ENCODE peak calls at places on chromosomes 13 and 19, in seven cellular contexts. N is body of pancreas, E is gastrocnemius medialis, H is sigmoid colon, D is breast epithelium, L is ovary, U is uterus. F is an unnamed sample.

GRCh38 chr13:99031725-99032298 is 53.9 kb upstream of the DOCK9 start:
- DNase-seq in N (no peak), E (no peak), H (no peak), D (no peak), L (no peak), U (no peak), F (no peak)

GRCh38 chr19:45439190-45439568 is 15.5 kb upstream of the ERCC1 start:
- DNase-seq in N (no peak), E (no peak), H (no peak), D (no peak), L (no peak), U (no peak), F (no peak)

GRCh38 chr19:48480151-48480475 is 10.9 kb downstream of the CYTH2 start:
- DNase-seq in N (peak; percentile 65), E (peak; percentile 50), H (peak; percentile 89), D (no peak), L (peak; percentile 74), U (peak; percentile 73), F (no peak)

GRCh38 chr13:94548382-94549240 is 47.3 kb downstream of the TGDS start:
- DNase-seq in N (peak; percentile 55), E (peak; percentile 7), H (peak; percentile 78), D (no peak), L (peak; percentile 61), U (peak; percentile 39), F (no peak)

GRCh38 chr19:50383852-50384684 is at the start of gene POLD1:
- DNase-seq in N (peak; percentile 99), E (peak; percentile 95), H (peak; percentile 98), D (peak; percentile 98), L (peak; percentile 97), U (peak; percentile 97), F (peak; percentile 99)

GRCh38 chr13:41465215-41465907 is 8.0 kb downstream of the RGCC start:
- DNase-seq in N (no peak), E (no peak), H (no peak), D (no peak), L (no peak), U (no peak), F (peak; percentile 52)

GRCh38 chr13:49214917-49215376 is 5.2 kb upstream of the MLNR start:
- DNase-seq in N (peak; percentile 35), E (peak; percentile 23), H (no peak), D (no peak), L (no peak), U (no peak), F (no peak)

GRCh38 chr13:41587490-41587889 is 130.1 kb downstream of the RGCC start:
- DNase-seq in N (no peak), E (no peak), H (no peak), D (no peak), L (no peak), U (no peak), F (no peak)

GRCh38 chr19:10535613-10536012 is 8.1 kb upstream of the ATG4D start:
- DNase-seq in N (no peak), E (no peak), H (no peak), D (no peak), L (no peak), U (no peak), F (no peak)

GRCh38 chr19:44796701-44797115 is 12.2 kb upstream of the BCAM start:
- DNase-seq in N (peak; percentile 57), E (peak; percentile 38), H (no peak), D (peak; percentile 79), L (no peak), U (no peak), F (no peak)

GRCh38 chr13:93420887-93421286 is 194.3 kb downstream of the GPC6 start:
- DNase-seq in N (no peak), E (no peak), H (no peak), D (no peak), L (no peak), U (no peak), F (no peak)

GRCh38 chr13:19681517-19681916 is 48.1 kb downstream of the MPHOSPH8 start:
- DNase-seq in N (no peak), E (no peak), H (no peak), D (no peak), L (no peak), U (no peak), F (no peak)

GRCh38 chr19:3986260-3987041 is 1.2 kb upstream of the EEF2 start:
- DNase-seq in N (peak; percentile 67), E (no peak), H (no peak), D (no peak), L (no peak), U (no peak), F (no peak)

GRCh38 chr19:3098515-3099346 is 4.6 kb downstream of the GNA11 start:
- DNase-seq in N (peak; percentile 56), E (no peak), H (peak; percentile 83), D (no peak), L (no peak), U (no peak), F (no peak)

GRCh38 chr13:37187110-37187509 is 81.6 kb upstream of the CSNK1A1L start:
- DNase-seq in N (no peak), E (no peak), H (no peak), D (no peak), L (no peak), U (no peak), F (no peak)

GRCh38 chr13:39450176-39450575 is 152.8 kb downstream of the LHFPL6 start:
- DNase-seq in N (no peak), E (no peak), H (no peak), D (no peak), L (no peak), U (no peak), F (no peak)

GRCh38 chr19:43639507-43640423 is at the start of gene CADM4:
- DNase-seq in N (peak; percentile 48), E (no peak), H (peak; percentile 69), D (peak; percentile 54), L (peak; percentile 37), U (peak; percentile 36), F (no peak)

GRCh38 chr19:48287748-48288147 is 17.9 kb downstream of the ZNF114 start:
- DNase-seq in N (no peak), E (no peak), H (no peak), D (no peak), L (no peak), U (no peak), F (no peak)

GRCh38 chr19:9011875-9012274 is 1.7 kb upstream of the MUC16 start:
- DNase-seq in N (no peak), E (no peak), H (no peak), D (no peak), L (no peak), U (no peak), F (no peak)

GRCh38 chr13:102726430-102726829 is 31.6 kb upstream of the METTL21C start:
- DNase-seq in N (no peak), E (no peak), H (no peak), D (no peak), L (no peak), U (no peak), F (no peak)

GRCh38 chr19:13026478-13026999 is 31.3 kb downstream of the NFIX start:
- DNase-seq in N (peak; percentile 63), E (no peak), H (no peak), D (no peak), L (no peak), U (no peak), F (no peak)

GRCh38 chr13:99322297-99323103 is 15.3 kb upstream of the GPR183 start:
- DNase-seq in N (no peak), E (no peak), H (no peak), D (no peak), L (no peak), U (no peak), F (no peak)

GRCh38 chr19:46326608-46327007 is 20.3 kb upstream of the PPP5C start:
- DNase-seq in N (no peak), E (no peak), H (no peak), D (no peak), L (no peak), U (no peak), F (no peak)

GRCh38 chr13:27967203-27967735 is 1.8 kb downstream of the CDX2 start:
- DNase-seq in N (no peak), E (no peak), H (no peak), D (no peak), L (no peak), U (no peak), F (no peak)

GRCh38 chr13:27138457-27139093 is 33.0 kb downstream of the USP12 start:
- DNase-seq in N (no peak), E (no peak), H (no peak), D (no peak), L (no peak), U (no peak), F (no peak)

GRCh38 chr13:69946443-69946955 is 161.1 kb upstream of the ATXN8OS start:
- DNase-seq in N (no peak), E (no peak), H (no peak), D (no peak), L (no peak), U (no peak), F (no peak)

GRCh38 chr13:53782400-53783030 is 753.9 kb downstream of the OLFM4 start:
- DNase-seq in N (peak; percentile 36), E (no peak), H (no peak), D (no peak), L (no peak), U (no peak), F (no peak)

GRCh38 chr13:51764184-51765141 is 39.5 kb downstream of the DHRS12 start:
- DNase-seq in N (peak; percentile 81), E (peak; percentile 61), H (peak; percentile 95), D (no peak), L (no peak), U (peak; percentile 60), F (peak; percentile 88)
- TF ChIP-seq POLR2A in N (peak; percentile 72), E (peak; percentile 22), H (no peak), D (no peak), L (no peak), U (no peak), F (no peak)

DNA sequence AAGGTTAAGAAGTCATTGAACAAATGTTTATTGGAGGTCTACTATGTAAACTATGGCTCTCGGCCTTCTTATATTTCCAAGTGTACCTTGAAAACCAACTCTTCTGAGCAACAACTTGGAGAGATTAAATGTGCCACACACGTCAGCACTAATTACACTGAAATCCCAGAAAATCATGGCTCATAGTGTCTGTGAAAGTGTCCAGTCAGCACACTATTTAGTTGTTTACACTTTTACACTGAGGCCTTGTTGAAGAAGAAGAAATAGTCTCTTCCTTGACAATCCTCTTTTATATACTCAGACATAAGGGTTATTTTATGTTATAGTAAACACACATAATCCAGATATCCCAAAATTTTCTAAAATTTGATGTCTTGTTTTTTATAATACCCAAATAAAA is 30.9 kb upstream of the NBEA start:
- DNase-seq in N (no peak), E (no peak), H (no peak), D (no peak), L (no peak), U (no peak), F (no peak)
- TF ChIP-seq CTCF in N (no peak), E (no peak), H (no peak), D (no peak), L (no peak), U (no peak), F (no peak)

DNA sequence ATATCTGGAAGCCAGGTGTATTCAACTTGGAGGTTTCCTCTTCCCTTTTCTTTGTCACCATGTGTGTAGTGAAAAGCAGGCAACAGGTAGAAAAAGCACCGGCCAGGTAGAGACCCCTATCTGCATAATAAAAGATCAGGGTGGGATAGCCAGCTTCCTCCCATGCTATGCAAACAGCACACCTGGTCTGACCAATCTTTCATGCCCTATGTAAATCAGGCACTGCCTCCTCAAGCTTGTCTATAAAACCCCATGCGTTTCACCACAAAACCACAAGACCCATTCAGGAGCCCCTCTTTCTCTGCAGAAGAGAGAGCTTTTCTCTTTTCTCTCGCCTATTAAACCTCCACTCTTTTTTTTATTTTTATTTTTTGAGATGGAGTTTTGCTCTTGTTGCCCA is 22.8 kb downstream of the CYP4F2 start:
- DNase-seq in N (no peak), E (no peak), H (no peak), D (no peak), L (no peak), U (no peak), F (no peak)
- H3K4me3 ChIP-seq in N (no peak overlapping the region), E (no peak overlapping the region), H (no peak overlapping the region), D (no peak overlapping the region), L (no peak overlapping the region), U (no peak overlapping the region), F (no peak overlapping the region)

GRCh38 chr19:17079710-17080440 is 4.3 kb downstream of the MYO9B start:
- DNase-seq in N (no peak), E (peak; percentile 40), H (peak; percentile 96), D (peak; percentile 66), L (peak; percentile 32), U (peak; percentile 90), F (peak; percentile 77)
- TF ChIP-seq POLR2A in N (no peak), E (peak; percentile 19), H (peak; percentile 25), D (no peak), L (no peak), U (peak; percentile 30), F (no peak)